ENCODE peak calls at places on chromosome 1, in ten cellular contexts. U, N, F, G, Z, Y, Q, O, E and J are unnamed samples.

GRCh38 chr1:233304489-233305102 is 9.1 kb upstream of the PCNX2 start:
- DNase-seq in U (no peak), E (no peak), F (peak), Q (no peak), G (no peak), Z (no peak), Y (peak), N (no peak), O (no peak), J (no peak)

GRCh38 chr1:167447521-167448136 is 70.7 kb downstream of the CD247 start:
- DNase-seq in U (no peak), E (peak), Z (no peak), Q (peak), F (no peak), O (peak), Y (peak), N (no peak), G (peak), J (no peak)

GRCh38 chr1:8831329-8831728 is 13.9 kb upstream of the RERE start:
- DNase-seq in G (no peak), F (no peak), Y (peak), Z (no peak), E (no peak), N (no peak), O (no peak), U (no peak), Q (no peak), J (no peak)

GRCh38 chr1:9100471-9101043 is 28.3 kb downstream of the GPR157 start:
- DNase-seq in G (no peak), E (no peak), Z (no peak), N (no peak), Y (no peak), U (no peak), O (no peak), F (peak), Q (no peak), J (no peak)

GRCh38 chr1:44881011-44881632 is 38.1 kb upstream of the PTCH2 start:
- DNase-seq in Q (no peak), E (no peak), O (no peak), N (no peak), G (no peak), Z (no peak), Y (no peak), U (peak), F (peak), J (peak)

GRCh38 chr1:45913925-45914501 is 110.6 kb downstream of the MAST2 start:
- DNase-seq in O (no peak), E (no peak), N (no peak), Y (no peak), G (no peak), Q (no peak), U (no peak), Z (no peak), F (no peak), J (no peak)

GRCh38 chr1:30478288-30478687 is 245.1 kb downstream of the MATN1 start:
- DNase-seq in G (peak), Q (no peak), Z (no peak), O (no peak), N (no peak), U (no peak), F (no peak), Y (no peak), E (no peak), J (no peak)

GRCh38 chr1:175933801-175934200 is 190.4 kb upstream of the TNR start:
- DNase-seq in G (no peak), Y (peak), Z (no peak), Q (no peak), N (peak), E (no peak), F (no peak), U (no peak), O (no peak), J (peak)

GRCh38 chr1:212791261-212791675 is 309 bp downstream of the NSL1 start:
- DNase-seq in F (no peak), O (no peak), Y (no peak), Z (no peak), N (no peak), U (no peak), Q (no peak), G (no peak), E (no peak), J (no peak)

GRCh38 chr1:113542221-113542701 is 151.9 kb downstream of the MAGI3 start:
- DNase-seq in Z (no peak), N (no peak), Y (no peak), E (no peak), U (peak), G (no peak), F (peak), O (no peak), Q (no peak), J (peak)

GRCh38 chr1:45789601-45790000 is 13.8 kb upstream of the MAST2 start:
- DNase-seq in O (no peak), Q (no peak), Z (no peak), N (no peak), F (no peak), E (no peak), U (no peak), G (no peak), Y (no peak), J (no peak)

GRCh38 chr1:198463709-198464108 is 76.8 kb downstream of the ATP6V1G3 start:
- DNase-seq in Y (no peak), N (no peak), G (no peak), U (no peak), O (no peak), Q (no peak), Z (no peak), E (no peak), F (no peak), J (no peak)

GRCh38 chr1:160748182-160748876 is 9.3 kb downstream of the SLAMF7 start:
- DNase-seq in Z (no peak), E (no peak), Q (no peak), N (no peak), Y (peak), F (peak), O (no peak), U (no peak), G (no peak), J (no peak)

DNA sequence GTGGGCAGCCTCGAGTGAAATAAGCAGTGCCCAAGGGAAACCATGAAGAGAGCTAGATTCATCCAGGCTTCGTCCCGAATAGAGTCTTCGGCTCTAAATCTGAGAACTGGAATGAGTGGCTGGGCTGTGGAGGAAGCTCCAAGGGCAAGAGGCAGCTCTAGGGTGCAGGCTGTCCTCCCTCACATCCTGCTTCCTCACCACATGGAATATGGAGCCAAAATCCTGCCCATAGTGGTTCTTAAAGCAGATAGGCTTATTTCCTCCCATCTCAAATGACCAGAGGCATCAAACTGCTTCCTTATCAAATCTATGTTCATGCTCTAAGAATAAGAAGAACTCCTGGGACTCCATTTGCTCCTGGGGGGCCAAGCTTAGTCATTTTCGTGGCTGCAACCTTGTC is 2.5 kb downstream of the IL24 start:
- DNase-seq in N (no peak), O (no peak), E (no peak), F (no peak), Q (no peak), Z (no peak), U (no peak), G (no peak), Y (no peak), J (no peak)
- TF ChIP-seq CTCF in N (no peak), O (no peak), E (no peak), F (no peak), Q (no peak), Z (no peak), U (no peak), G (no peak), Y (no peak), J (no peak)

GRCh38 chr1:24555591-24556413 is at the start of gene NCMAP:
- DNase-seq in Y (peak), G (peak), N (peak), Q (peak), E (peak), U (no peak), Z (peak), O (peak), F (no peak), J (no peak)
- TF ChIP-seq CTCF in Y (no peak), G (no peak), N (no peak), Q (no peak), E (no peak), U (peak), Z (no peak), O (peak), F (no peak), J (no peak)

DNA sequence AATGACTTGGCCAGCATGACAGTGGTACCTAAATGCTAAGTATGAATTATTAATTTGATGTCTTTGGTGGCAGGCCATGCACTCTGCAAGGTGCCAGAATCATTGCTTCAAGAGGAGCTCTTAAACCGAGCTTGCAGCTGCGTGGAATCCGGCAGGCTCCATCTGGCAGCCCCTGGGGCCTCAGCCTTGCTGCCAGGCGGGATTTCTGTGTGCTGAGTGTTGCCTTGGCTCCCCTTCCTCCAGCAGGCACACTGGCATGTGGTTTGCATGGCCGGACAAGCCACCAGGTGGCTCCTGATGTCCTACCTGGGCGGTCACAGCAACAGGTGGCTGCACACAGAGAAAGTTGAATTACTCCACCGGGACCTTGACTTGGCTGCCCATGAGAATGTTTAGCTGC is 155.4 kb downstream of the URB2 start:
- DNase-seq in Y (peak), G (peak), U (no peak), E (no peak), Z (peak), N (no peak), Q (no peak), F (no peak), O (peak), J (no peak)
- TF ChIP-seq CTCF in Y (no peak), G (no peak), U (no peak), E (no peak), Z (no peak), N (no peak), Q (no peak), F (no peak), O (peak), J (no peak)

DNA sequence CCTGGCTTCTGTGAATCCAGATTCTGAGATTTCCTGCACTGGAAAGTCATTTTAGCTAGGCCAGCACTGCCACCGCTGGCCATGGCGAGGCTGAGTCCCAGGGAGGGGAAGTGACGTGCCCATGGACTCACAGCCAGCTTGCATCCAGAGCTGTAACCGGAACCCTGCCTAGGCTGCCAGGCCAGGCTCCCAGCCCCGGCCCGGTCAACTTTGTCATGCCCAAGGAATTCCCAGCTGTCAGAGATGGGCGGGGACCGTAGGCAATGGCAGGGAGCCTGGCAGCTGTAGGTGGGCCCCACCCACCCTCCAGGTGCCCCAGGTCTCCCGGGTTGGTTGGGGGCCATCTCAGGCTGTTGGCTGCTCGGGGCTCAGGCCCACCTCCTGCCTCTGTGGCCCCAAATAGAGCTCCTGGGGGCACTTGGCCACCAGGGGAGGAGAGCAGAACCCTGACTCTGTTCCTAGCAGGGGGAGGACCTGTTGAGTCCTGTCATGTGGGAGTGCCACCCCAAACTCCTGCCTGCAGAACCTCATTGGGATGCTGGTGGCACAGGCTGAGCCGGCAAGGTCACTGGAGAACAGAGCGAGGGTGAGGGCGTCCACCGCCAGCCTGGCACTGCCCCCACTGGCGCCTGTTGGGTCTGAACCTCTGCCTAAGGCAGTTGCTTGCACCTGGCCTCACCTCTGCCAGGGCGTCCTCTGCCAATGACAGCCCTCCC is 57.8 kb downstream of the FOXO6 start:
- DNase-seq in Q (no peak), G (peak), Y (peak), N (no peak), U (peak), E (no peak), O (peak), F (peak), Z (peak), J (peak)
- TF ChIP-seq CTCF in Q (no peak), G (no peak), Y (no peak), N (no peak), U (no peak), E (no peak), O (no peak), F (no peak), Z (no peak), J (no peak)